ENCODE peak calls at places on chromosomes 7 and 10, in five cellular contexts. P is astrocyte; T is gastrocnemius medialis; D is CD8-positive, alpha-beta T cell; S is tibial artery. C is an unnamed sample. For H3K27me3, the result is how much of the 10 kb centered on the place peaks cover.

GRCh38 chr10:7248148-7248547 is 162.7 kb downstream of the SFMBT2 start:
- DNase-seq in P (no peak), T (no peak), D (no peak), S (no peak), C (no peak)

GRCh38 chr7:87628780-87629569 is 777 bp downstream of the RUNDC3B start:
- DNase-seq in P (no peak), T (no peak), D (peak), S (no peak), C (peak)

GRCh38 chr10:51321968-51322367 is 247.7 kb downstream of the PRKG1 start:
- DNase-seq in P (no peak), T (no peak), D (no peak), S (no peak), C (peak)

GRCh38 chr10:132837905-132838304 is 52.0 kb upstream of the NKX6-2 start:
- DNase-seq in P (no peak), T (no peak), D (no peak), S (no peak), C (no peak)

GRCh38 chr10:44980309-44981171 is 1.9 kb upstream of the DEPP1 start:
- DNase-seq in P (no peak), T (no peak), D (no peak), S (peak), C (peak)

GRCh38 chr7:120941064-120941463 is 9.5 kb upstream of the ING3 start:
- DNase-seq in P (no peak), T (no peak), D (no peak), S (no peak), C (peak)

GRCh38 chr7:80781561-80781979 is 137.3 kb downstream of the SEMA3C start:
- DNase-seq in P (peak), T (peak), D (no peak), S (peak), C (peak)

GRCh38 chr7:132113536-132114409 is 462.5 kb downstream of the PLXNA4 start:
- DNase-seq in P (no peak), T (no peak), D (no peak), S (no peak), C (no peak)

GRCh38 chr7:93551063-93551895 is 23.2 kb downstream of the CALCR start:
- DNase-seq in P (peak), T (no peak), D (no peak), S (no peak), C (peak)

GRCh38 chr7:32293833-32294232 is 196.3 kb downstream of the LSM5 start:
- DNase-seq in P (no peak), T (no peak), D (no peak), S (no peak), C (no peak)

GRCh38 chr7:74059681-74060588 is 23.7 kb upstream of the LIMK1 start:
- DNase-seq in P (no peak), T (no peak), D (no peak), S (no peak), C (peak)

GRCh38 chr7:99860281-99861127 is 16.3 kb downstream of the OR2AE1 start:
- DNase-seq in P (peak), T (no peak), D (no peak), S (peak), C (peak)

GRCh38 chr7:93629291-93629801 is 54.8 kb upstream of the CALCR start:
- DNase-seq in P (no peak), T (no peak), D (no peak), S (no peak), C (no peak)

GRCh38 chr7:69169356-69169755 is 428.9 kb upstream of the AUTS2 start:
- DNase-seq in P (no peak), T (no peak), D (no peak), S (no peak), C (no peak)

DNA sequence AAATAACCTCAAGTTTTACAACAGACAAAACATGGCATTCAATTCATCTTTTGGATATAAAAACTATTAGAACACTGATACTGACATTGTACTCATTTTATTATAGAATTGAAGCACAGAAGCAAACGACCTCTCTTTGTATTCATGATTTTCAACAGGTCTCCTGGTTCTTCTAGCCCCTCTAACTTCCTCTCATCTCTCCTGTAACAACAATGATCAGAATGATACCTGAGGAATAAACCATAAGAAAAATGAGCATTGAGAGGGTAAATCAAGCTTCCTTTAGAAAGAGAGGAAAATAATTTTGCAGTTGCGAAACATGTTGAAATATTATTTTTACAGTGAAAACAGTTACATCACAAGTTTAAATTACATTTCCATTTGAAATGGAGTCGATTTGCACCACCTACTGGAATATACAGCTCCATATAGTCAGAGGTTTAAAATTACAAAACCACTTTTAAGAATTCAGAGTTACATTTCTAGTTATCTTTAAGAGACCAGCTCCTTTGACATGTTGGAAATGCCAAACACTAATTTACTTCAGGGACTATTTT is 17.5 kb upstream of the TEX36 start:
- DNase-seq in P (no peak), T (no peak), D (no peak), S (no peak), C (peak)
- TF ChIP-seq CTCF in P (peak), T (no peak), D (no peak), S (no peak), C (no peak)

GRCh38 chr10:117168135-117168674 is 29.1 kb upstream of the KCNK18 start:
- DNase-seq in P (peak), T (no peak), D (peak), S (peak), C (no peak)

GRCh38 chr10:117168729-117169128 is 28.6 kb upstream of the KCNK18 start:
- DNase-seq in P (no peak), T (no peak), D (no peak), S (no peak), C (no peak)

GRCh38 chr10:117166420-117167345 is 28.6 kb upstream of the VAX1 start:
- DNase-seq in P (no peak), T (no peak), D (no peak), S (no peak), C (peak)

GRCh38 chr10:117165557-117166419 is 27.7 kb upstream of the VAX1 start:
- DNase-seq in P (peak), T (no peak), D (peak), S (no peak), C (no peak)

GRCh38 chr10:117167346-117168134 is 29.5 kb upstream of the VAX1 start:
- DNase-seq in P (no peak), T (no peak), D (no peak), S (no peak), C (no peak)
- H3K27me3 ChIP-seq in P (half or more), T (half or more), D (half or more), S (half or more), C (half or more)

DNA sequence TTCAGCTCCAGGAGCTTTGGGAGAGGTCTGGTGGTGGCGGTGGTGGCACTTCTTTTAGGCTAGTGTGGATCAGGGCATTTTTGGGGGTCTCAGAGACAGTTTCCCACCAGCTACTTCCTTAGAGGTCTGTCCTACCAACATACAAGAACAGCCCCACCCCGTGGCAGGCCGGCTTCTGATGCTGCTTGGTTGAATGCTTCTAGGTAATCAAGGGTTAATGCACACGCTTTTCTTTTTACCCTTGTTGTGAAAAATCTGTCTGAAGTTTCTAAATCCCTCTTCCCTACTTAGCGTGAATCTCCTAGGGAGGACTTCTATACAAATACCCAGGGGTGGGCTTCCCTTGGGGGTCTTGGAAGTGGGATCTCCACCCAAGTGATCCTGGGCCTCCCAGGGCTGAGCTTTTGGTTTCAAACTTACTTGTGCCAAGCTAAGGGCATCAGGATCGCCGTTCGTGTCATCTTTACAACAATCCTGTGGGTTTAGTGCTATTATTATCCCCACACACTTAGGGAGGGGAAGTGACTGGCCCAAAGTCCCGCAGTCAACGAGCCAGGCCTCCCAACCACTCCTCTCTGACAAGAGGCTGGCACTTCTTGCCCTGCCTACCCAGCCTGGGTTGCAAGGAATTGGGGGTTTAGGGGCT is 1.7 kb downstream of the SH2B2 start:
- DNase-seq in P (no peak), T (no peak), D (no peak), S (no peak), C (no peak)
- TF ChIP-seq CTCF in P (peak), T (no peak), D (no peak), S (no peak), C (no peak)

DNA sequence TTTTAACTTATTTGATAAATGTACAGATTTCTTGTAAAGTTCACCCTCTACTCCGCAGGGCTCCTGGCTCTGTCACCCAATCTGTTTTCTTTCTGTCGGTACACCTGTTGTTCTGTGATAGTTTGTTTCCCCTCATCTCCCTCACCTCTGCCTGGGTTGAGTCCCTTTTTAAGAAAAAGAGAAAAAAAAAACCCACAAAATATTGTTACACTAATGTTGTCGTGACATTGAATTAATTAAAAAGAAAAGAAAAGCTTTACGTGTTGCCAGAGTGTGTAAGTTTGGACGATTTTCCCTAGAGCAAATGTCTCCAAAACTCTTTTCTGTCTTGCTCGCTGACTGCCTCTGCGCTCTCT is 3.4 kb downstream of the HMX3 start:
- DNase-seq in P (no peak), T (no peak), D (no peak), S (no peak), C (no peak)
- H3K27me3 ChIP-seq in P (half or more), T (half or more), D (half or more), S (half or more), C (half or more)

C was measured in bronchial epithelial cell.